ENCODE peak calls at places on chromosomes 5 and 9, in ten cellular contexts. N is stimulated activated naive B cell treated with anti-CD40 and anti-IgM and Interleukin-4, amounts not matched to agents 10 μg/mL and 1 μg/mL and 100 μg/mL, for 72 hours; R is stimulated activated CD8-positive, alpha-beta memory T cell treated with anti-CD3 and anti-CD28 coated beads, Interleukin-15, amount 100 ng/mL, for 1 hour; O is iPS DF 6.9; K is activated CD8-positive, alpha-beta memory T cell treated with anti-CD3 and anti-CD28 coated beads for 24 hours; F is GM23248; X is SK-N-SH; T is H9; P is heart left ventricle; A is NCI-H748 treated with DMSO at 0.1 percent for 48 hours. J is an unnamed sample.

GRCh38 chr5:121596882-121597281 is 254.8 kb upstream of the FTMT start:
- DNase-seq in O (no peak), P (no peak), R (no peak), K (no peak), F (no peak), T (no peak), A (no peak), N (no peak), X (no peak), J (no peak)

GRCh38 chr5:154815684-154816247 is 34.6 kb downstream of the FAXDC2 start:
- DNase-seq in P (no peak), K (no peak), F (no peak), N (no peak), T (no peak), O (no peak), X (no peak), R (no peak), A (no peak), J (no peak)

GRCh38 chr5:96781031-96781733 is 26.6 kb downstream of the ERAP1 start:
- DNase-seq in N (no peak), T (no peak), K (no peak), P (no peak), R (no peak), F (peak), X (no peak), O (no peak), A (no peak), J (no peak)

GRCh38 chr9:13160051-13160450 is 119.4 kb downstream of the MPDZ start:
- DNase-seq in P (no peak), F (no peak), N (no peak), A (no peak), T (no peak), K (no peak), O (no peak), X (no peak), R (no peak), J (no peak)

GRCh38 chr5:41871866-41872265 is 1.6 kb upstream of the OXCT1 start:
- DNase-seq in A (no peak), F (peak), T (no peak), R (no peak), X (no peak), N (no peak), O (no peak), K (no peak), P (peak), J (no peak)

GRCh38 chr5:69293882-69294281 is 38.7 kb downstream of the CCDC125 start:
- DNase-seq in X (no peak), A (no peak), R (no peak), O (no peak), K (no peak), T (no peak), N (no peak), F (no peak), P (no peak), J (no peak)

GRCh38 chr5:74950836-74951515 is 84.8 kb upstream of the FAM169A start:
- DNase-seq in A (no peak), N (no peak), O (no peak), P (no peak), F (peak), T (no peak), X (no peak), K (no peak), R (no peak), J (no peak)

GRCh38 chr5:127216906-127217675 is 73.5 kb upstream of the MEGF10 start:
- DNase-seq in R (no peak), F (no peak), A (no peak), K (no peak), P (no peak), X (no peak), O (no peak), T (peak), N (no peak), J (no peak)

GRCh38 chr9:10571699-10572098 is 41.1 kb downstream of the PTPRD start:
- DNase-seq in X (no peak), N (no peak), O (no peak), F (no peak), A (no peak), K (no peak), R (no peak), P (no peak), T (peak), J (no peak)

GRCh38 chr9:106878943-106879916 is 16.3 kb downstream of the ZNF462 start:
- DNase-seq in F (peak), X (peak), K (no peak), R (no peak), P (peak), N (no peak), A (peak), O (no peak), T (no peak), J (no peak)

GRCh38 chr9:136829412-136829811 is 12.9 kb upstream of the AJM1 start:
- DNase-seq in R (no peak), X (no peak), O (no peak), T (no peak), N (no peak), P (no peak), K (no peak), F (no peak), A (no peak), J (no peak)